ENCODE peak calls at places on chromosomes 5 and 9, in four cellular contexts. M is ELR; D is activated naive CD4-positive, alpha-beta T cell treated with Interleukin-2 at 50 U/mL for 16 hours; B is NCI-H510A. L is an unnamed sample.

GRCh38 chr9:73264636-73265035 is 113.0 kb downstream of the ANXA1 start:
- DNase-seq in M (no peak), D (no peak), B (no peak), L (peak)

GRCh38 chr5:9838906-9839305 is 208.8 kb upstream of the TAS2R1 start:
- DNase-seq in M (no peak), D (no peak), B (peak), L (no peak)

GRCh38 chr5:114419941-114420340 is 58.1 kb downstream of the KCNN2 start:
- DNase-seq in M (peak), D (no peak), B (no peak), L (peak)

GRCh38 chr5:149837680-149838269 is 106.8 kb downstream of the PDE6A start:
- DNase-seq in M (peak), D (no peak), B (peak), L (peak)

GRCh38 chr9:69193685-69194032 is 19.6 kb downstream of the TJP2 start:
- DNase-seq in M (peak), D (no peak), B (no peak), L (no peak)

GRCh38 chr5:172748341-172748843 is 22.6 kb downstream of the DUSP1 start:
- DNase-seq in M (no peak), D (no peak), B (no peak), L (no peak)

GRCh38 chr9:38120961-38121360 is 51.9 kb upstream of the SHB start:
- DNase-seq in M (no peak), D (no peak), B (no peak), L (no peak)

GRCh38 chr5:66306105-66306843 is 162.2 kb downstream of the SREK1 start:
- DNase-seq in M (peak), D (peak), B (no peak), L (peak)

GRCh38 chr9:133351908-133352634 is 4.1 kb downstream of the RPL7A start:
- DNase-seq in M (peak), D (peak), B (no peak), L (peak)

GRCh38 chr9:79026311-79026710 is 545.5 kb upstream of the TLE4 start:
- DNase-seq in M (no peak), D (no peak), B (peak), L (no peak)

GRCh38 chr5:67983251-67983941 is 232.2 kb upstream of the PIK3R1 start:
- DNase-seq in M (peak), D (no peak), B (no peak), L (peak)

GRCh38 chr5:157651623-157652376 is 438 bp downstream of the SOX30 start:
- DNase-seq in M (no peak), D (peak), B (peak), L (peak)

GRCh38 chr5:125549322-125549871 is 803.0 kb upstream of the ZNF608 start:
- DNase-seq in M (no peak), D (no peak), B (no peak), L (no peak)

GRCh38 chr9:34262971-34263370 is 66.1 kb downstream of the KIF24 start:
- DNase-seq in M (no peak), D (no peak), B (no peak), L (no peak)

GRCh38 chr5:91269198-91269597 is 113.9 kb downstream of the ARRDC3 start:
- DNase-seq in M (no peak), D (peak), B (no peak), L (no peak)

GRCh38 chr5:150619359-150620230 is 20.9 kb upstream of the SYNPO start:
- DNase-seq in M (peak), D (no peak), B (no peak), L (peak)

L was measured in fibroblast of mammary gland.